ENCODE peak calls at places on chromosomes 12 and 14, in seven cellular contexts. One of them, this sample, is unnamed.

GRCh38 chr12:119158004-119158776 is 20.5 kb upstream of the HSPB8 start:
- DNase-seq in activated CD8-positive, alpha-beta memory T cell treated with anti-CD3 and anti-CD28 coated beads, Interleukin-2, amount 50 U/mL, for 48 hours: no peak
- DNase-seq in effector memory CD4-positive, alpha-beta T cell: no peak
- DNase-seq in WTC11: no peak
- DNase-seq in DMS 273 treated with DMSO at 0.1 percent for 48 hours: peak; percentile 87
- DNase-seq in MCF 10A: no peak
- DNase-seq in NCI-H1417 treated with DMSO at 0.1 percent for 48 hours: no peak
- DNase-seq in this sample: peak; percentile 48

GRCh38 chr12:70692681-70693288 is 55.6 kb upstream of the PTPRB start:
- DNase-seq in effector memory CD4-positive, alpha-beta T cell: no peak
- DNase-seq in NCI-H1417 treated with DMSO at 0.1 percent for 48 hours: no peak
- DNase-seq in WTC11: no peak
- DNase-seq in DMS 273 treated with DMSO at 0.1 percent for 48 hours: no peak
- DNase-seq in MCF 10A: peak; percentile 37
- DNase-seq in activated CD8-positive, alpha-beta memory T cell treated with anti-CD3 and anti-CD28 coated beads, Interleukin-2, amount 50 U/mL, for 48 hours: no peak
- DNase-seq in this sample: no peak

GRCh38 chr12:28425531-28425930 is 235.3 kb downstream of the CCDC91 start:
- DNase-seq in effector memory CD4-positive, alpha-beta T cell: no peak
- DNase-seq in NCI-H1417 treated with DMSO at 0.1 percent for 48 hours: no peak
- DNase-seq in MCF 10A: no peak
- DNase-seq in DMS 273 treated with DMSO at 0.1 percent for 48 hours: no peak
- DNase-seq in activated CD8-positive, alpha-beta memory T cell treated with anti-CD3 and anti-CD28 coated beads, Interleukin-2, amount 50 U/mL, for 48 hours: no peak
- DNase-seq in WTC11: no peak
- DNase-seq in this sample: no peak

GRCh38 chr14:23829736-23830474 is 123.7 kb upstream of the DHRS4 start:
- DNase-seq in NCI-H1417 treated with DMSO at 0.1 percent for 48 hours: no peak
- DNase-seq in activated CD8-positive, alpha-beta memory T cell treated with anti-CD3 and anti-CD28 coated beads, Interleukin-2, amount 50 U/mL, for 48 hours: no peak
- DNase-seq in effector memory CD4-positive, alpha-beta T cell: no peak
- DNase-seq in DMS 273 treated with DMSO at 0.1 percent for 48 hours: no peak
- DNase-seq in MCF 10A: peak; percentile 90
- DNase-seq in WTC11: no peak
- DNase-seq in this sample: no peak

GRCh38 chr12:67716817-67717216 is 68.3 kb downstream of the DYRK2 start:
- DNase-seq in MCF 10A: peak; percentile 32
- DNase-seq in NCI-H1417 treated with DMSO at 0.1 percent for 48 hours: no peak
- DNase-seq in WTC11: no peak
- DNase-seq in DMS 273 treated with DMSO at 0.1 percent for 48 hours: no peak
- DNase-seq in activated CD8-positive, alpha-beta memory T cell treated with anti-CD3 and anti-CD28 coated beads, Interleukin-2, amount 50 U/mL, for 48 hours: no peak
- DNase-seq in effector memory CD4-positive, alpha-beta T cell: no peak
- DNase-seq in this sample: no peak

GRCh38 chr12:27627123-27627835 is 69.0 kb upstream of the REP15 start:
- DNase-seq in effector memory CD4-positive, alpha-beta T cell: no peak
- DNase-seq in activated CD8-positive, alpha-beta memory T cell treated with anti-CD3 and anti-CD28 coated beads, Interleukin-2, amount 50 U/mL, for 48 hours: no peak
- DNase-seq in WTC11: no peak
- DNase-seq in DMS 273 treated with DMSO at 0.1 percent for 48 hours: no peak
- DNase-seq in NCI-H1417 treated with DMSO at 0.1 percent for 48 hours: no peak
- DNase-seq in MCF 10A: peak; percentile 83
- DNase-seq in this sample: no peak

GRCh38 chr14:96373538-96373937 is 10.2 kb downstream of the GSKIP start:
- DNase-seq in MCF 10A: no peak
- DNase-seq in DMS 273 treated with DMSO at 0.1 percent for 48 hours: no peak
- DNase-seq in effector memory CD4-positive, alpha-beta T cell: no peak
- DNase-seq in WTC11: no peak
- DNase-seq in activated CD8-positive, alpha-beta memory T cell treated with anti-CD3 and anti-CD28 coated beads, Interleukin-2, amount 50 U/mL, for 48 hours: no peak
- DNase-seq in NCI-H1417 treated with DMSO at 0.1 percent for 48 hours: no peak
- DNase-seq in this sample: no peak

GRCh38 chr12:30902001-30902400 is 24.5 kb upstream of the TSPAN11 start:
- DNase-seq in NCI-H1417 treated with DMSO at 0.1 percent for 48 hours: no peak
- DNase-seq in DMS 273 treated with DMSO at 0.1 percent for 48 hours: no peak
- DNase-seq in WTC11: no peak
- DNase-seq in activated CD8-positive, alpha-beta memory T cell treated with anti-CD3 and anti-CD28 coated beads, Interleukin-2, amount 50 U/mL, for 48 hours: no peak
- DNase-seq in effector memory CD4-positive, alpha-beta T cell: no peak
- DNase-seq in MCF 10A: no peak
- DNase-seq in this sample: no peak

GRCh38 chr12:38919191-38919590 is 13.8 kb upstream of the CPNE8 start:
- DNase-seq in DMS 273 treated with DMSO at 0.1 percent for 48 hours: no peak
- DNase-seq in MCF 10A: peak; percentile 67
- DNase-seq in NCI-H1417 treated with DMSO at 0.1 percent for 48 hours: no peak
- DNase-seq in effector memory CD4-positive, alpha-beta T cell: no peak
- DNase-seq in WTC11: no peak
- DNase-seq in activated CD8-positive, alpha-beta memory T cell treated with anti-CD3 and anti-CD28 coated beads, Interleukin-2, amount 50 U/mL, for 48 hours: no peak
- DNase-seq in this sample: peak; percentile 32

GRCh38 chr14:66884149-66884548 is 305.1 kb upstream of the GARIN2 start:
- DNase-seq in effector memory CD4-positive, alpha-beta T cell: no peak
- DNase-seq in MCF 10A: no peak
- DNase-seq in activated CD8-positive, alpha-beta memory T cell treated with anti-CD3 and anti-CD28 coated beads, Interleukin-2, amount 50 U/mL, for 48 hours: no peak
- DNase-seq in DMS 273 treated with DMSO at 0.1 percent for 48 hours: no peak
- DNase-seq in WTC11: no peak
- DNase-seq in NCI-H1417 treated with DMSO at 0.1 percent for 48 hours: no peak
- DNase-seq in this sample: no peak

GRCh38 chr14:89503458-89503996 is 86.5 kb upstream of the FOXN3 start:
- DNase-seq in NCI-H1417 treated with DMSO at 0.1 percent for 48 hours: no peak
- DNase-seq in activated CD8-positive, alpha-beta memory T cell treated with anti-CD3 and anti-CD28 coated beads, Interleukin-2, amount 50 U/mL, for 48 hours: no peak
- DNase-seq in WTC11: no peak
- DNase-seq in effector memory CD4-positive, alpha-beta T cell: no peak
- DNase-seq in MCF 10A: no peak
- DNase-seq in DMS 273 treated with DMSO at 0.1 percent for 48 hours: no peak
- DNase-seq in this sample: no peak

GRCh38 chr14:102928412-102929348 is 6.2 kb downstream of the AMN start:
- DNase-seq in DMS 273 treated with DMSO at 0.1 percent for 48 hours: no peak
- DNase-seq in WTC11: peak; percentile 88
- DNase-seq in activated CD8-positive, alpha-beta memory T cell treated with anti-CD3 and anti-CD28 coated beads, Interleukin-2, amount 50 U/mL, for 48 hours: peak; percentile 82
- DNase-seq in NCI-H1417 treated with DMSO at 0.1 percent for 48 hours: no peak
- DNase-seq in MCF 10A: no peak
- DNase-seq in effector memory CD4-positive, alpha-beta T cell: peak; percentile 69
- DNase-seq in this sample: no peak

GRCh38 chr12:124940143-124940392 is 25.6 kb upstream of the UBC start:
- DNase-seq in effector memory CD4-positive, alpha-beta T cell: no peak
- DNase-seq in DMS 273 treated with DMSO at 0.1 percent for 48 hours: no peak
- DNase-seq in MCF 10A: no peak
- DNase-seq in NCI-H1417 treated with DMSO at 0.1 percent for 48 hours: no peak
- DNase-seq in WTC11: no peak
- DNase-seq in activated CD8-positive, alpha-beta memory T cell treated with anti-CD3 and anti-CD28 coated beads, Interleukin-2, amount 50 U/mL, for 48 hours: no peak
- DNase-seq in this sample: no peak

GRCh38 chr14:87131879-87132278 is 861.1 kb downstream of the GALC start:
- DNase-seq in DMS 273 treated with DMSO at 0.1 percent for 48 hours: no peak
- DNase-seq in activated CD8-positive, alpha-beta memory T cell treated with anti-CD3 and anti-CD28 coated beads, Interleukin-2, amount 50 U/mL, for 48 hours: no peak
- DNase-seq in effector memory CD4-positive, alpha-beta T cell: no peak
- DNase-seq in NCI-H1417 treated with DMSO at 0.1 percent for 48 hours: peak; percentile 14
- DNase-seq in WTC11: no peak
- DNase-seq in MCF 10A: peak; percentile 85
- DNase-seq in this sample: peak; percentile 56

GRCh38 chr12:70576341-70577282 is 60.6 kb downstream of the PTPRB start:
- DNase-seq in MCF 10A: peak; percentile 81
- DNase-seq in NCI-H1417 treated with DMSO at 0.1 percent for 48 hours: peak; percentile 33
- DNase-seq in DMS 273 treated with DMSO at 0.1 percent for 48 hours: peak; percentile 13
- DNase-seq in activated CD8-positive, alpha-beta memory T cell treated with anti-CD3 and anti-CD28 coated beads, Interleukin-2, amount 50 U/mL, for 48 hours: no peak
- DNase-seq in WTC11: no peak
- DNase-seq in effector memory CD4-positive, alpha-beta T cell: no peak
- DNase-seq in this sample: peak; percentile 70

GRCh38 chr14:54138354-54139038 is 181.9 kb upstream of the BMP4 start:
- DNase-seq in effector memory CD4-positive, alpha-beta T cell: no peak
- DNase-seq in activated CD8-positive, alpha-beta memory T cell treated with anti-CD3 and anti-CD28 coated beads, Interleukin-2, amount 50 U/mL, for 48 hours: no peak
- DNase-seq in NCI-H1417 treated with DMSO at 0.1 percent for 48 hours: no peak
- DNase-seq in DMS 273 treated with DMSO at 0.1 percent for 48 hours: no peak
- DNase-seq in WTC11: no peak
- DNase-seq in MCF 10A: no peak
- DNase-seq in this sample: no peak

GRCh38 chr14:99628832-99629618 is 15.9 kb upstream of the HHIPL1 start:
- DNase-seq in effector memory CD4-positive, alpha-beta T cell: peak; percentile 31
- DNase-seq in DMS 273 treated with DMSO at 0.1 percent for 48 hours: no peak
- DNase-seq in WTC11: peak; percentile 84
- DNase-seq in NCI-H1417 treated with DMSO at 0.1 percent for 48 hours: peak; percentile 30
- DNase-seq in activated CD8-positive, alpha-beta memory T cell treated with anti-CD3 and anti-CD28 coated beads, Interleukin-2, amount 50 U/mL, for 48 hours: peak; percentile 87
- DNase-seq in MCF 10A: peak; percentile 67
- DNase-seq in this sample: peak; percentile 7

GRCh38 chr12:27534060-27534764 is 10.2 kb downstream of the PPFIBP1 start:
- DNase-seq in activated CD8-positive, alpha-beta memory T cell treated with anti-CD3 and anti-CD28 coated beads, Interleukin-2, amount 50 U/mL, for 48 hours: no peak
- DNase-seq in WTC11: no peak
- DNase-seq in MCF 10A: no peak
- DNase-seq in effector memory CD4-positive, alpha-beta T cell: no peak
- DNase-seq in NCI-H1417 treated with DMSO at 0.1 percent for 48 hours: no peak
- DNase-seq in DMS 273 treated with DMSO at 0.1 percent for 48 hours: no peak
- DNase-seq in this sample: no peak

GRCh38 chr12:55965941-55966407 is at the start of gene PMEL:
- DNase-seq in NCI-H1417 treated with DMSO at 0.1 percent for 48 hours: no peak
- DNase-seq in effector memory CD4-positive, alpha-beta T cell: no peak
- DNase-seq in MCF 10A: no peak
- DNase-seq in activated CD8-positive, alpha-beta memory T cell treated with anti-CD3 and anti-CD28 coated beads, Interleukin-2, amount 50 U/mL, for 48 hours: no peak
- DNase-seq in WTC11: peak; percentile 48
- DNase-seq in DMS 273 treated with DMSO at 0.1 percent for 48 hours: no peak
- DNase-seq in this sample: no peak

GRCh38 chr12:4978737-4979136 is 64.9 kb upstream of the KCNA5 start:
- DNase-seq in NCI-H1417 treated with DMSO at 0.1 percent for 48 hours: no peak
- DNase-seq in effector memory CD4-positive, alpha-beta T cell: no peak
- DNase-seq in WTC11: no peak
- DNase-seq in activated CD8-positive, alpha-beta memory T cell treated with anti-CD3 and anti-CD28 coated beads, Interleukin-2, amount 50 U/mL, for 48 hours: no peak
- DNase-seq in MCF 10A: peak; percentile 10
- DNase-seq in DMS 273 treated with DMSO at 0.1 percent for 48 hours: no peak
- DNase-seq in this sample: peak; percentile 97

GRCh38 chr14:35806006-35806907 is 2.8 kb downstream of the RALGAPA1 start:
- DNase-seq in effector memory CD4-positive, alpha-beta T cell: no peak
- DNase-seq in MCF 10A: no peak
- DNase-seq in activated CD8-positive, alpha-beta memory T cell treated with anti-CD3 and anti-CD28 coated beads, Interleukin-2, amount 50 U/mL, for 48 hours: no peak
- DNase-seq in DMS 273 treated with DMSO at 0.1 percent for 48 hours: no peak
- DNase-seq in NCI-H1417 treated with DMSO at 0.1 percent for 48 hours: no peak
- DNase-seq in WTC11: no peak
- DNase-seq in this sample: no peak

GRCh38 chr12:27012982-27013255 is 1.3 kb downstream of the TM7SF3 start:
- DNase-seq in DMS 273 treated with DMSO at 0.1 percent for 48 hours: no peak
- DNase-seq in WTC11: no peak
- DNase-seq in effector memory CD4-positive, alpha-beta T cell: no peak
- DNase-seq in activated CD8-positive, alpha-beta memory T cell treated with anti-CD3 and anti-CD28 coated beads, Interleukin-2, amount 50 U/mL, for 48 hours: no peak
- DNase-seq in MCF 10A: peak; percentile 43
- DNase-seq in NCI-H1417 treated with DMSO at 0.1 percent for 48 hours: no peak
- DNase-seq in this sample: no peak

GRCh38 chr14:70602254-70602653 is 1.8 kb upstream of the MED6 start:
- DNase-seq in NCI-H1417 treated with DMSO at 0.1 percent for 48 hours: no peak
- DNase-seq in DMS 273 treated with DMSO at 0.1 percent for 48 hours: no peak
- DNase-seq in effector memory CD4-positive, alpha-beta T cell: no peak
- DNase-seq in MCF 10A: no peak
- DNase-seq in activated CD8-positive, alpha-beta memory T cell treated with anti-CD3 and anti-CD28 coated beads, Interleukin-2, amount 50 U/mL, for 48 hours: no peak
- DNase-seq in WTC11: no peak
- DNase-seq in this sample: no peak

GRCh38 chr14:61438860-61439765 is 117.7 kb downstream of the PRKCH start:
- DNase-seq in effector memory CD4-positive, alpha-beta T cell: no peak
- DNase-seq in MCF 10A: peak; percentile 92
- DNase-seq in NCI-H1417 treated with DMSO at 0.1 percent for 48 hours: no peak
- DNase-seq in WTC11: peak; percentile 28
- DNase-seq in DMS 273 treated with DMSO at 0.1 percent for 48 hours: no peak
- DNase-seq in activated CD8-positive, alpha-beta memory T cell treated with anti-CD3 and anti-CD28 coated beads, Interleukin-2, amount 50 U/mL, for 48 hours: no peak
- DNase-seq in this sample: peak; percentile 57

GRCh38 chr12:100859063-100859627 is 64.6 kb downstream of the ANO4 start:
- DNase-seq in NCI-H1417 treated with DMSO at 0.1 percent for 48 hours: no peak
- DNase-seq in WTC11: no peak
- DNase-seq in DMS 273 treated with DMSO at 0.1 percent for 48 hours: no peak
- DNase-seq in MCF 10A: no peak
- DNase-seq in activated CD8-positive, alpha-beta memory T cell treated with anti-CD3 and anti-CD28 coated beads, Interleukin-2, amount 50 U/mL, for 48 hours: no peak
- DNase-seq in effector memory CD4-positive, alpha-beta T cell: no peak
- DNase-seq in this sample: no peak

GRCh38 chr12:67625004-67625403 is 23.5 kb upstream of the DYRK2 start:
- DNase-seq in DMS 273 treated with DMSO at 0.1 percent for 48 hours: no peak
- DNase-seq in activated CD8-positive, alpha-beta memory T cell treated with anti-CD3 and anti-CD28 coated beads, Interleukin-2, amount 50 U/mL, for 48 hours: no peak
- DNase-seq in effector memory CD4-positive, alpha-beta T cell: no peak
- DNase-seq in MCF 10A: no peak
- DNase-seq in NCI-H1417 treated with DMSO at 0.1 percent for 48 hours: no peak
- DNase-seq in WTC11: no peak
- DNase-seq in this sample: no peak

GRCh38 chr12:2395352-2395977 is 342.7 kb downstream of the CACNA1C start:
- DNase-seq in WTC11: peak; percentile 85
- DNase-seq in MCF 10A: peak; percentile 59
- DNase-seq in NCI-H1417 treated with DMSO at 0.1 percent for 48 hours: no peak
- DNase-seq in DMS 273 treated with DMSO at 0.1 percent for 48 hours: no peak
- DNase-seq in activated CD8-positive, alpha-beta memory T cell treated with anti-CD3 and anti-CD28 coated beads, Interleukin-2, amount 50 U/mL, for 48 hours: peak; percentile 68
- DNase-seq in effector memory CD4-positive, alpha-beta T cell: no peak
- DNase-seq in this sample: peak; percentile 69

GRCh38 chr14:58547649-58548048 is 90.1 kb upstream of the DACT1 start:
- DNase-seq in activated CD8-positive, alpha-beta memory T cell treated with anti-CD3 and anti-CD28 coated beads, Interleukin-2, amount 50 U/mL, for 48 hours: no peak
- DNase-seq in DMS 273 treated with DMSO at 0.1 percent for 48 hours: no peak
- DNase-seq in NCI-H1417 treated with DMSO at 0.1 percent for 48 hours: no peak
- DNase-seq in MCF 10A: no peak
- DNase-seq in effector memory CD4-positive, alpha-beta T cell: no peak
- DNase-seq in WTC11: no peak
- DNase-seq in this sample: no peak

GRCh38 chr12:79302171-79302841 is 388.5 kb downstream of the PAWR start:
- DNase-seq in DMS 273 treated with DMSO at 0.1 percent for 48 hours: no peak
- DNase-seq in NCI-H1417 treated with DMSO at 0.1 percent for 48 hours: no peak
- DNase-seq in MCF 10A: no peak
- DNase-seq in WTC11: no peak
- DNase-seq in activated CD8-positive, alpha-beta memory T cell treated with anti-CD3 and anti-CD28 coated beads, Interleukin-2, amount 50 U/mL, for 48 hours: no peak
- DNase-seq in effector memory CD4-positive, alpha-beta T cell: no peak
- DNase-seq in this sample: no peak

GRCh38 chr12:71164877-71165197 is 7.0 kb upstream of the TSPAN8 start:
- DNase-seq in activated CD8-positive, alpha-beta memory T cell treated with anti-CD3 and anti-CD28 coated beads, Interleukin-2, amount 50 U/mL, for 48 hours: no peak
- DNase-seq in MCF 10A: peak; percentile 17
- DNase-seq in NCI-H1417 treated with DMSO at 0.1 percent for 48 hours: no peak
- DNase-seq in WTC11: no peak
- DNase-seq in DMS 273 treated with DMSO at 0.1 percent for 48 hours: no peak
- DNase-seq in effector memory CD4-positive, alpha-beta T cell: no peak
- DNase-seq in this sample: no peak

GRCh38 chr14:20179218-20179617 is 11.5 kb upstream of the OR11G2 start:
- DNase-seq in MCF 10A: no peak
- DNase-seq in WTC11: no peak
- DNase-seq in effector memory CD4-positive, alpha-beta T cell: no peak
- DNase-seq in NCI-H1417 treated with DMSO at 0.1 percent for 48 hours: no peak
- DNase-seq in activated CD8-positive, alpha-beta memory T cell treated with anti-CD3 and anti-CD28 coated beads, Interleukin-2, amount 50 U/mL, for 48 hours: no peak
- DNase-seq in DMS 273 treated with DMSO at 0.1 percent for 48 hours: no peak
- DNase-seq in this sample: no peak

GRCh38 chr12:98352218-98352811 is 163.1 kb upstream of the TMPO start:
- DNase-seq in activated CD8-positive, alpha-beta memory T cell treated with anti-CD3 and anti-CD28 coated beads, Interleukin-2, amount 50 U/mL, for 48 hours: no peak
- DNase-seq in DMS 273 treated with DMSO at 0.1 percent for 48 hours: no peak
- DNase-seq in NCI-H1417 treated with DMSO at 0.1 percent for 48 hours: no peak
- DNase-seq in MCF 10A: peak; percentile 77
- DNase-seq in WTC11: no peak
- DNase-seq in effector memory CD4-positive, alpha-beta T cell: no peak
- DNase-seq in this sample: no peak

This sample was measured in NCI-H446.